ENCODE peak calls at places on chromosomes 2 and 18, in four cellular contexts. One of them, this sample, is unnamed.

GRCh38 chr2:6181525-6182270 is 489.5 kb downstream of the SOX11 start:
- DNase-seq in stimulated activated naive B cell treated with anti-CD40 and anti-IgM and Interleukin-4, amounts not matched to agents 10 μg/mL and 1 μg/mL and 100 μg/mL, for 72 hours: no peak
- DNase-seq in fibroblast of lung: peak
- DNase-seq in HT1080: peak
- DNase-seq in this sample: peak

GRCh38 chr18:49849331-49850217 is 36.2 kb upstream of the ACAA2 start:
- DNase-seq in stimulated activated naive B cell treated with anti-CD40 and anti-IgM and Interleukin-4, amounts not matched to agents 10 μg/mL and 1 μg/mL and 100 μg/mL, for 72 hours: no peak
- DNase-seq in fibroblast of lung: peak
- DNase-seq in HT1080: peak
- DNase-seq in this sample: no peak

GRCh38 chr2:167859676-167860075 is 387.7 kb downstream of the STK39 start:
- DNase-seq in stimulated activated naive B cell treated with anti-CD40 and anti-IgM and Interleukin-4, amounts not matched to agents 10 μg/mL and 1 μg/mL and 100 μg/mL, for 72 hours: no peak
- DNase-seq in fibroblast of lung: no peak
- DNase-seq in HT1080: no peak
- DNase-seq in this sample: no peak

GRCh38 chr2:219441451-219442205 is 7.0 kb downstream of the SPEG start:
- DNase-seq in stimulated activated naive B cell treated with anti-CD40 and anti-IgM and Interleukin-4, amounts not matched to agents 10 μg/mL and 1 μg/mL and 100 μg/mL, for 72 hours: no peak
- DNase-seq in fibroblast of lung: peak
- DNase-seq in HT1080: no peak
- DNase-seq in this sample: no peak

GRCh38 chr2:113895301-113895700 is 5.4 kb downstream of the ACTR3 start:
- DNase-seq in stimulated activated naive B cell treated with anti-CD40 and anti-IgM and Interleukin-4, amounts not matched to agents 10 μg/mL and 1 μg/mL and 100 μg/mL, for 72 hours: no peak
- DNase-seq in fibroblast of lung: no peak
- DNase-seq in HT1080: no peak
- DNase-seq in this sample: no peak

GRCh38 chr2:132420776-132421175 is 4.2 kb downstream of the GPR39 start:
- DNase-seq in stimulated activated naive B cell treated with anti-CD40 and anti-IgM and Interleukin-4, amounts not matched to agents 10 μg/mL and 1 μg/mL and 100 μg/mL, for 72 hours: no peak
- DNase-seq in fibroblast of lung: no peak
- DNase-seq in HT1080: no peak
- DNase-seq in this sample: no peak

GRCh38 chr2:229714736-229715541 is 584 bp upstream of the DNER start:
- DNase-seq in stimulated activated naive B cell treated with anti-CD40 and anti-IgM and Interleukin-4, amounts not matched to agents 10 μg/mL and 1 μg/mL and 100 μg/mL, for 72 hours: peak
- DNase-seq in fibroblast of lung: peak
- DNase-seq in HT1080: peak
- DNase-seq in this sample: peak

GRCh38 chr2:237297421-237298155 is 116.4 kb downstream of the COL6A3 start:
- DNase-seq in stimulated activated naive B cell treated with anti-CD40 and anti-IgM and Interleukin-4, amounts not matched to agents 10 μg/mL and 1 μg/mL and 100 μg/mL, for 72 hours: no peak
- DNase-seq in fibroblast of lung: no peak
- DNase-seq in HT1080: no peak
- DNase-seq in this sample: no peak

GRCh38 chr2:99180755-99181647 is at the start of the genes MITD1 and MRPL30:
- DNase-seq in stimulated activated naive B cell treated with anti-CD40 and anti-IgM and Interleukin-4, amounts not matched to agents 10 μg/mL and 1 μg/mL and 100 μg/mL, for 72 hours: peak
- DNase-seq in fibroblast of lung: peak
- DNase-seq in HT1080: peak
- DNase-seq in this sample: peak

GRCh38 chr2:226483745-226484619 is 315.6 kb downstream of the IRS1 start:
- DNase-seq in stimulated activated naive B cell treated with anti-CD40 and anti-IgM and Interleukin-4, amounts not matched to agents 10 μg/mL and 1 μg/mL and 100 μg/mL, for 72 hours: no peak
- DNase-seq in fibroblast of lung: peak
- DNase-seq in HT1080: no peak
- DNase-seq in this sample: peak

GRCh38 chr18:79385749-79386341 is 9.9 kb upstream of the NFATC1 start:
- DNase-seq in stimulated activated naive B cell treated with anti-CD40 and anti-IgM and Interleukin-4, amounts not matched to agents 10 μg/mL and 1 μg/mL and 100 μg/mL, for 72 hours: no peak
- DNase-seq in fibroblast of lung: no peak
- DNase-seq in HT1080: no peak
- DNase-seq in this sample: no peak

GRCh38 chr2:56263876-56264275 is 80.1 kb downstream of the CCDC85A start:
- DNase-seq in stimulated activated naive B cell treated with anti-CD40 and anti-IgM and Interleukin-4, amounts not matched to agents 10 μg/mL and 1 μg/mL and 100 μg/mL, for 72 hours: no peak
- DNase-seq in fibroblast of lung: no peak
- DNase-seq in HT1080: no peak
- DNase-seq in this sample: no peak

GRCh38 chr2:128342550-128342949 is 23.9 kb upstream of the HS6ST1 start:
- DNase-seq in stimulated activated naive B cell treated with anti-CD40 and anti-IgM and Interleukin-4, amounts not matched to agents 10 μg/mL and 1 μg/mL and 100 μg/mL, for 72 hours: no peak
- DNase-seq in fibroblast of lung: no peak
- DNase-seq in HT1080: no peak
- DNase-seq in this sample: no peak

GRCh38 chr2:190031971-190032623 is 30.4 kb downstream of the MSTN start:
- DNase-seq in stimulated activated naive B cell treated with anti-CD40 and anti-IgM and Interleukin-4, amounts not matched to agents 10 μg/mL and 1 μg/mL and 100 μg/mL, for 72 hours: no peak
- DNase-seq in fibroblast of lung: no peak
- DNase-seq in HT1080: no peak
- DNase-seq in this sample: no peak

GRCh38 chr18:43013489-43013888 is 102.0 kb downstream of the RIT2 start:
- DNase-seq in stimulated activated naive B cell treated with anti-CD40 and anti-IgM and Interleukin-4, amounts not matched to agents 10 μg/mL and 1 μg/mL and 100 μg/mL, for 72 hours: no peak
- DNase-seq in fibroblast of lung: peak
- DNase-seq in HT1080: peak
- DNase-seq in this sample: no peak

GRCh38 chr2:234996467-234997270 is 44.9 kb downstream of the SH3BP4 start:
- DNase-seq in stimulated activated naive B cell treated with anti-CD40 and anti-IgM and Interleukin-4, amounts not matched to agents 10 μg/mL and 1 μg/mL and 100 μg/mL, for 72 hours: no peak
- DNase-seq in fibroblast of lung: peak
- DNase-seq in HT1080: peak
- DNase-seq in this sample: no peak

GRCh38 chr2:170227467-170228075 is 49.6 kb downstream of the MYO3B start:
- DNase-seq in stimulated activated naive B cell treated with anti-CD40 and anti-IgM and Interleukin-4, amounts not matched to agents 10 μg/mL and 1 μg/mL and 100 μg/mL, for 72 hours: no peak
- DNase-seq in fibroblast of lung: no peak
- DNase-seq in HT1080: no peak
- DNase-seq in this sample: no peak

GRCh38 chr2:176178271-176178806 is 10.1 kb upstream of the HOXD1 start:
- DNase-seq in stimulated activated naive B cell treated with anti-CD40 and anti-IgM and Interleukin-4, amounts not matched to agents 10 μg/mL and 1 μg/mL and 100 μg/mL, for 72 hours: no peak
- DNase-seq in fibroblast of lung: no peak
- DNase-seq in HT1080: no peak
- DNase-seq in this sample: no peak

GRCh38 chr2:179272406-179273192 is 8.0 kb upstream of the SESTD1 start:
- DNase-seq in stimulated activated naive B cell treated with anti-CD40 and anti-IgM and Interleukin-4, amounts not matched to agents 10 μg/mL and 1 μg/mL and 100 μg/mL, for 72 hours: no peak
- DNase-seq in fibroblast of lung: peak
- DNase-seq in HT1080: peak
- DNase-seq in this sample: peak

GRCh38 chr18:9931146-9931545 is 17.3 kb downstream of the VAPA start:
- DNase-seq in stimulated activated naive B cell treated with anti-CD40 and anti-IgM and Interleukin-4, amounts not matched to agents 10 μg/mL and 1 μg/mL and 100 μg/mL, for 72 hours: no peak
- DNase-seq in fibroblast of lung: no peak
- DNase-seq in HT1080: no peak
- DNase-seq in this sample: no peak

GRCh38 chr18:23650963-23651927 is 11.5 kb downstream of the ANKRD29 start:
- DNase-seq in stimulated activated naive B cell treated with anti-CD40 and anti-IgM and Interleukin-4, amounts not matched to agents 10 μg/mL and 1 μg/mL and 100 μg/mL, for 72 hours: no peak
- DNase-seq in fibroblast of lung: peak
- DNase-seq in HT1080: peak
- DNase-seq in this sample: no peak

GRCh38 chr2:166234112-166234846 is 106.5 kb upstream of the SCN1A start:
- DNase-seq in stimulated activated naive B cell treated with anti-CD40 and anti-IgM and Interleukin-4, amounts not matched to agents 10 μg/mL and 1 μg/mL and 100 μg/mL, for 72 hours: no peak
- DNase-seq in fibroblast of lung: peak
- DNase-seq in HT1080: peak
- DNase-seq in this sample: peak

GRCh38 chr2:36964496-36965058 is 1.8 kb downstream of the STRN start:
- DNase-seq in stimulated activated naive B cell treated with anti-CD40 and anti-IgM and Interleukin-4, amounts not matched to agents 10 μg/mL and 1 μg/mL and 100 μg/mL, for 72 hours: no peak
- DNase-seq in fibroblast of lung: no peak
- DNase-seq in HT1080: no peak
- DNase-seq in this sample: no peak

GRCh38 chr2:10790228-10790973 is 22.2 kb downstream of the PDIA6 start:
- DNase-seq in stimulated activated naive B cell treated with anti-CD40 and anti-IgM and Interleukin-4, amounts not matched to agents 10 μg/mL and 1 μg/mL and 100 μg/mL, for 72 hours: no peak
- DNase-seq in fibroblast of lung: no peak
- DNase-seq in HT1080: no peak
- DNase-seq in this sample: no peak

GRCh38 chr2:191280304-191280703 is 35.1 kb downstream of the MYO1B start:
- DNase-seq in stimulated activated naive B cell treated with anti-CD40 and anti-IgM and Interleukin-4, amounts not matched to agents 10 μg/mL and 1 μg/mL and 100 μg/mL, for 72 hours: no peak
- DNase-seq in fibroblast of lung: no peak
- DNase-seq in HT1080: no peak
- DNase-seq in this sample: no peak

GRCh38 chr2:8222979-8223730 is 458.7 kb upstream of the ID2 start:
- DNase-seq in stimulated activated naive B cell treated with anti-CD40 and anti-IgM and Interleukin-4, amounts not matched to agents 10 μg/mL and 1 μg/mL and 100 μg/mL, for 72 hours: no peak
- DNase-seq in fibroblast of lung: no peak
- DNase-seq in HT1080: no peak
- DNase-seq in this sample: no peak

GRCh38 chr2:30417253-30417652 is 29.8 kb upstream of the LCLAT1 start:
- DNase-seq in stimulated activated naive B cell treated with anti-CD40 and anti-IgM and Interleukin-4, amounts not matched to agents 10 μg/mL and 1 μg/mL and 100 μg/mL, for 72 hours: no peak
- DNase-seq in fibroblast of lung: peak
- DNase-seq in HT1080: no peak
- DNase-seq in this sample: no peak

GRCh38 chr2:71618327-71619113 is 165.2 kb downstream of the DYSF start:
- DNase-seq in stimulated activated naive B cell treated with anti-CD40 and anti-IgM and Interleukin-4, amounts not matched to agents 10 μg/mL and 1 μg/mL and 100 μg/mL, for 72 hours: no peak
- DNase-seq in fibroblast of lung: peak
- DNase-seq in HT1080: no peak
- DNase-seq in this sample: no peak

GRCh38 chr18:14949800-14950415 is 201.9 kb downstream of the ANKRD30B start:
- DNase-seq in stimulated activated naive B cell treated with anti-CD40 and anti-IgM and Interleukin-4, amounts not matched to agents 10 μg/mL and 1 μg/mL and 100 μg/mL, for 72 hours: no peak
- DNase-seq in fibroblast of lung: no peak
- DNase-seq in HT1080: no peak
- DNase-seq in this sample: peak

GRCh38 chr2:146874260-146874658 is 970.6 kb upstream of the ACVR2A start:
- DNase-seq in stimulated activated naive B cell treated with anti-CD40 and anti-IgM and Interleukin-4, amounts not matched to agents 10 μg/mL and 1 μg/mL and 100 μg/mL, for 72 hours: no peak
- DNase-seq in fibroblast of lung: peak
- DNase-seq in HT1080: peak
- DNase-seq in this sample: peak

GRCh38 chr18:50578030-50578429 is 18.1 kb downstream of the MAPK4 start:
- DNase-seq in stimulated activated naive B cell treated with anti-CD40 and anti-IgM and Interleukin-4, amounts not matched to agents 10 μg/mL and 1 μg/mL and 100 μg/mL, for 72 hours: no peak
- DNase-seq in fibroblast of lung: no peak
- DNase-seq in HT1080: no peak
- DNase-seq in this sample: no peak

GRCh38 chr2:196967126-196967525 is 40.6 kb upstream of the PGAP1 start:
- DNase-seq in stimulated activated naive B cell treated with anti-CD40 and anti-IgM and Interleukin-4, amounts not matched to agents 10 μg/mL and 1 μg/mL and 100 μg/mL, for 72 hours: no peak
- DNase-seq in fibroblast of lung: peak
- DNase-seq in HT1080: peak
- DNase-seq in this sample: no peak

GRCh38 chr18:37578886-37579513 is 13.4 kb upstream of the CELF4 start:
- DNase-seq in stimulated activated naive B cell treated with anti-CD40 and anti-IgM and Interleukin-4, amounts not matched to agents 10 μg/mL and 1 μg/mL and 100 μg/mL, for 72 hours: no peak
- DNase-seq in fibroblast of lung: peak
- DNase-seq in HT1080: peak
- DNase-seq in this sample: peak

GRCh38 chr18:63683152-63683551 is 19.6 kb upstream of the SERPINB11 start:
- DNase-seq in stimulated activated naive B cell treated with anti-CD40 and anti-IgM and Interleukin-4, amounts not matched to agents 10 μg/mL and 1 μg/mL and 100 μg/mL, for 72 hours: no peak
- DNase-seq in fibroblast of lung: peak
- DNase-seq in HT1080: peak
- DNase-seq in this sample: peak

GRCh38 chr2:191308026-191308425 is 62.8 kb downstream of the MYO1B start:
- DNase-seq in stimulated activated naive B cell treated with anti-CD40 and anti-IgM and Interleukin-4, amounts not matched to agents 10 μg/mL and 1 μg/mL and 100 μg/mL, for 72 hours: no peak
- DNase-seq in fibroblast of lung: no peak
- DNase-seq in HT1080: no peak
- DNase-seq in this sample: no peak

GRCh38 chr2:152025678-152026287 is 73.1 kb downstream of the CACNB4 start:
- DNase-seq in stimulated activated naive B cell treated with anti-CD40 and anti-IgM and Interleukin-4, amounts not matched to agents 10 μg/mL and 1 μg/mL and 100 μg/mL, for 72 hours: peak
- DNase-seq in fibroblast of lung: peak
- DNase-seq in HT1080: peak
- DNase-seq in this sample: no peak

GRCh38 chr2:177972782-177973181 is 99.8 kb downstream of the PDE11A start:
- DNase-seq in stimulated activated naive B cell treated with anti-CD40 and anti-IgM and Interleukin-4, amounts not matched to agents 10 μg/mL and 1 μg/mL and 100 μg/mL, for 72 hours: no peak
- DNase-seq in fibroblast of lung: no peak
- DNase-seq in HT1080: no peak
- DNase-seq in this sample: no peak

GRCh38 chr2:194999771-195000170 is 657.3 kb upstream of the SLC39A10 start:
- DNase-seq in stimulated activated naive B cell treated with anti-CD40 and anti-IgM and Interleukin-4, amounts not matched to agents 10 μg/mL and 1 μg/mL and 100 μg/mL, for 72 hours: no peak
- DNase-seq in fibroblast of lung: no peak
- DNase-seq in HT1080: no peak
- DNase-seq in this sample: no peak

GRCh38 chr2:219633276-219634065 is 6.0 kb downstream of the SLC4A3 start:
- DNase-seq in stimulated activated naive B cell treated with anti-CD40 and anti-IgM and Interleukin-4, amounts not matched to agents 10 μg/mL and 1 μg/mL and 100 μg/mL, for 72 hours: no peak
- DNase-seq in fibroblast of lung: no peak
- DNase-seq in HT1080: no peak
- DNase-seq in this sample: no peak

This sample was measured in foreskin melanocyte.